ENCODE peak calls at places on chromosome 11, in nine cellular contexts. W is mesendoderm; M is left lung; V is CD8-positive, alpha-beta memory T cell; R is CD4-positive, alpha-beta memory T cell; T is heart left ventricle; O is fibroblast of lung; E is sigmoid colon; F is cardiac muscle cell. Z is an unnamed sample.

GRCh38 chr11:57426439-57426753 is 525 bp downstream of the SLC43A3 start:
- DNase-seq in T (no peak), W (peak; percentile 47), O (no peak), V (peak; percentile 7), F (no peak), R (peak; percentile 33), M (no peak), E (no peak), Z (no peak)

GRCh38 chr11:110090466-110091026 is 2.6 kb upstream of the ZC3H12C start:
- DNase-seq in T (no peak), E (no peak), V (no peak), M (no peak), R (no peak), W (no peak), O (no peak), F (no peak), Z (no peak)

GRCh38 chr11:108871152-108871551 is 206.3 kb downstream of the DDX10 start:
- DNase-seq in O (peak; percentile 67), E (no peak), W (peak; percentile 66), V (no peak), F (peak; percentile 85), T (peak; percentile 42), M (no peak), R (no peak), Z (peak; percentile 50)

GRCh38 chr11:124113890-124114289 is 1.4 kb upstream of the VWA5A start:
- DNase-seq in T (no peak), V (no peak), E (no peak), W (peak; percentile 17), O (peak; percentile 14), R (no peak), F (peak; percentile 18), M (no peak), Z (no peak)

GRCh38 chr11:6225896-6226295 is 8.5 kb downstream of the FHIP1B start:
- DNase-seq in M (no peak), F (no peak), E (no peak), O (no peak), V (no peak), R (no peak), T (no peak), W (no peak), Z (peak; percentile 58)

GRCh38 chr11:92765965-92766371 is 203.5 kb upstream of the MTNR1B start:
- DNase-seq in V (no peak), M (no peak), W (peak; percentile 79), O (peak; percentile 14), R (no peak), T (peak; percentile 27), E (no peak), F (peak; percentile 79), Z (peak; percentile 61)

GRCh38 chr11:61777234-61778090 is 14.9 kb downstream of the TMEM258 start:
- DNase-seq in E (no peak), F (no peak), M (peak; percentile 91), R (peak; percentile 67), O (no peak), T (peak; percentile 70), W (no peak), V (peak; percentile 58), Z (peak; percentile 53)

GRCh38 chr11:36069576-36070214 is 125.8 kb downstream of the LDLRAD3 start:
- DNase-seq in O (no peak), E (no peak), M (no peak), V (no peak), W (peak; percentile 86), R (no peak), F (no peak), T (no peak), Z (no peak)

GRCh38 chr11:116104480-116105174 is 600.4 kb upstream of the CADM1 start:
- DNase-seq in F (no peak), O (no peak), M (no peak), V (no peak), R (no peak), E (no peak), W (no peak), T (no peak), Z (no peak)

GRCh38 chr11:70567680-70568503 is 169.6 kb downstream of the CTTN start:
- DNase-seq in T (peak; percentile 66), R (no peak), E (peak; percentile 76), V (no peak), M (peak; percentile 61), F (peak; percentile 62), O (peak; percentile 21), W (peak; percentile 68), Z (peak; percentile 85)

GRCh38 chr11:125626381-125626950 is 1.5 kb downstream of the CHEK1 start:
- DNase-seq in F (no peak), M (no peak), R (peak; percentile 43), W (no peak), O (no peak), V (peak; percentile 39), E (no peak), T (no peak), Z (no peak)

GRCh38 chr11:129992161-129992944 is 10.3 kb downstream of the PRDM10 start:
- DNase-seq in E (no peak), R (peak; percentile 53), V (peak; percentile 35), O (peak; percentile 8), T (no peak), M (no peak), W (peak; percentile 84), F (peak; percentile 22), Z (no peak)

GRCh38 chr11:121465709-121466062 is 12.9 kb upstream of the SORL1-AS1 start:
- DNase-seq in R (no peak), W (no peak), M (no peak), O (no peak), F (no peak), V (no peak), E (no peak), T (no peak), Z (no peak)
- H3K4me1 ChIP-seq in R (peaks cover 100% of the 10 kb centered on the region), W (peaks cover 9% of the 10 kb centered on the region), M (peaks cover 31% of the 10 kb centered on the region), O (peaks cover 19% of the 10 kb centered on the region), F (peaks cover 18% of the 10 kb centered on the region), V (peaks cover 99% of the 10 kb centered on the region), E (peaks cover 52% of the 10 kb centered on the region), T (no peaks in the 10 kb centered on the region), Z (peaks cover 2% of the 10 kb centered on the region)

GRCh38 chr11:68329496-68329895 is 17.1 kb downstream of the LRP5 start:
- DNase-seq in W (no peak), V (no peak), T (no peak), E (no peak), F (no peak), O (no peak), R (no peak), M (no peak), Z (no peak)

GRCh38 chr11:68328374-68329091 is 16.1 kb downstream of the LRP5 start:
- DNase-seq in M (no peak), O (no peak), V (no peak), W (peak; percentile 71), E (peak; percentile 72), R (no peak), F (peak; percentile 77), T (peak; percentile 61), Z (peak; percentile 80)

GRCh38 chr11:68325894-68326220 is 13.5 kb downstream of the LRP5 start:
- DNase-seq in W (no peak), V (no peak), M (no peak), R (no peak), O (no peak), F (no peak), E (no peak), T (no peak), Z (no peak)

GRCh38 chr11:68326334-68327215 is 14.2 kb downstream of the LRP5 start:
- DNase-seq in W (no peak), F (no peak), T (no peak), E (no peak), O (no peak), R (no peak), M (no peak), V (no peak), Z (peak; percentile 55)

GRCh38 chr11:68327586-68328370 is 15.4 kb downstream of the LRP5 start:
- DNase-seq in T (no peak), V (no peak), F (no peak), W (no peak), E (no peak), M (no peak), O (no peak), R (no peak), Z (peak; percentile 49)
- H3K4me1 ChIP-seq in T (peaks cover 16% of the 10 kb centered on the region), V (peaks cover 59% of the 10 kb centered on the region), F (peaks cover 24% of the 10 kb centered on the region), W (peaks cover 16% of the 10 kb centered on the region), E (peaks cover 98% of the 10 kb centered on the region), M (peaks cover 15% of the 10 kb centered on the region), O (peaks cover 4% of the 10 kb centered on the region), R (peaks cover 42% of the 10 kb centered on the region), Z (peaks cover 38% of the 10 kb centered on the region)

GRCh38 chr11:68835328-68835727 is 6.4 kb downstream of the CPT1A start:
- DNase-seq in V (no peak), F (no peak), W (no peak), R (no peak), M (no peak), E (no peak), O (no peak), T (no peak), Z (peak; percentile 11)
- H3K4me1 ChIP-seq in V (peaks cover 49% of the 10 kb centered on the region), F (peaks cover 8% of the 10 kb centered on the region), W (peaks cover 6% of the 10 kb centered on the region), R (peaks cover 57% of the 10 kb centered on the region), M (peaks cover 22% of the 10 kb centered on the region), E (peaks cover 81% of the 10 kb centered on the region), O (peaks cover 15% of the 10 kb centered on the region), T (peaks cover 11% of the 10 kb centered on the region), Z (peaks cover 23% of the 10 kb centered on the region)

GRCh38 chr11:83760942-83761341 is 474.8 kb upstream of the CCDC90B start:
- DNase-seq in T (no peak), F (no peak), O (no peak), M (no peak), E (no peak), V (no peak), W (no peak), R (no peak), Z (no peak)
- H3K4me1 ChIP-seq in T (no peaks in the 10 kb centered on the region), F (no peaks in the 10 kb centered on the region), O (no peaks in the 10 kb centered on the region), M (no peaks in the 10 kb centered on the region), E (no peaks in the 10 kb centered on the region), V (no peaks in the 10 kb centered on the region), W (no peaks in the 10 kb centered on the region), R (no peaks in the 10 kb centered on the region), Z (no peaks in the 10 kb centered on the region)

Z was measured in right cardiac atrium.